ENCODE peak calls at places on chromosomes 13 and 19, in nine cellular contexts. X is Caco-2, J is upper lobe of right lung, D is brain microvascular endothelial cell, O is IMR-90, Q is body of pancreas, V is AG09309, F is fibroblast of lung, I is omental fat pad. S is an unnamed sample.

GRCh38 chr19:1312732-1313694 is 27.3 kb downstream of the EFNA2 start:
- DNase-seq in X (peak), J (no peak), D (peak), O (peak), Q (no peak), V (no peak), F (peak), I (no peak), S (peak)

GRCh38 chr13:25286308-25286968 is 850 bp downstream of the MTMR6 start:
- DNase-seq in X (peak), J (no peak), D (peak), O (peak), Q (peak), V (no peak), F (peak), I (no peak), S (peak)

GRCh38 chr19:16308081-16308480 is 16.5 kb upstream of the KLF2 start:
- DNase-seq in X (no peak), J (no peak), D (no peak), O (no peak), Q (no peak), V (no peak), F (no peak), I (no peak), S (no peak)

GRCh38 chr19:4647676-4648644 is 8.6 kb downstream of the TNFAIP8L1 start:
- DNase-seq in X (no peak), J (no peak), D (peak), O (no peak), Q (peak), V (no peak), F (no peak), I (no peak), S (no peak)

GRCh38 chr13:97058896-97059295 is 64.6 kb upstream of the OXGR1 start:
- DNase-seq in X (no peak), J (no peak), D (peak), O (no peak), Q (no peak), V (no peak), F (peak), I (no peak), S (no peak)

GRCh38 chr13:49113526-49114286 is 106.4 kb upstream of the MLNR start:
- DNase-seq in X (no peak), J (no peak), D (no peak), O (peak), Q (no peak), V (peak), F (peak), I (no peak), S (peak)

GRCh38 chr13:91693466-91693865 is 295.0 kb downstream of the GPC5 start:
- DNase-seq in X (no peak), J (no peak), D (no peak), O (no peak), Q (no peak), V (no peak), F (no peak), I (no peak), S (no peak)

GRCh38 chr19:49422407-49423277 is 599 bp downstream of the PTH2 start:
- DNase-seq in X (peak), J (no peak), D (no peak), O (peak), Q (peak), V (no peak), F (peak), I (no peak), S (no peak)

GRCh38 chr19:12064266-12065099 is at the start of gene ZNF844:
- DNase-seq in X (peak), J (peak), D (peak), O (peak), Q (peak), V (peak), F (peak), I (peak), S (peak)

GRCh38 chr13:60629158-60629557 is 232.1 kb downstream of the TDRD3 start:
- DNase-seq in X (no peak), J (no peak), D (no peak), O (no peak), Q (no peak), V (no peak), F (no peak), I (no peak), S (no peak)

GRCh38 chr19:31342926-31343325 is 6.3 kb downstream of the TSHZ3 start:
- DNase-seq in X (no peak), J (no peak), D (no peak), O (no peak), Q (no peak), V (no peak), F (no peak), I (no peak), S (no peak)

GRCh38 chr19:54390942-54391577 is 24.2 kb upstream of the TTYH1 start:
- DNase-seq in X (peak), J (no peak), D (peak), O (peak), Q (peak), V (peak), F (peak), I (no peak), S (peak)

GRCh38 chr19:35843676-35844481 is 8.4 kb downstream of the NPHS1 start:
- DNase-seq in X (peak), J (no peak), D (no peak), O (no peak), Q (peak), V (no peak), F (no peak), I (no peak), S (peak)

GRCh38 chr13:74134226-74134776 is at the start of gene KLF12:
- DNase-seq in X (peak), J (peak), D (peak), O (peak), Q (peak), V (peak), F (peak), I (peak), S (peak)

GRCh38 chr13:103539265-103539664 is 473.0 kb upstream of the SLC10A2 start:
- DNase-seq in X (no peak), J (peak), D (no peak), O (no peak), Q (no peak), V (no peak), F (no peak), I (no peak), S (no peak)

GRCh38 chr13:90293793-90294361 is 1053.6 kb upstream of the MIR17HG start:
- DNase-seq in X (no peak), J (no peak), D (no peak), O (no peak), Q (no peak), V (no peak), F (no peak), I (no peak), S (no peak)

GRCh38 chr13:96984061-96984508 is 10.2 kb downstream of the OXGR1 start:
- DNase-seq in X (peak), J (peak), D (no peak), O (no peak), Q (peak), V (no peak), F (no peak), I (no peak), S (peak)

GRCh38 chr19:54154603-54155345 is 4.7 kb downstream of the LENG1 start:
- DNase-seq in X (no peak), J (no peak), D (no peak), O (no peak), Q (no peak), V (no peak), F (no peak), I (no peak), S (no peak)

GRCh38 chr19:33866696-33867095 is 70.0 kb downstream of the KCTD15 start:
- DNase-seq in X (no peak), J (no peak), D (no peak), O (no peak), Q (no peak), V (no peak), F (no peak), I (no peak), S (no peak)

GRCh38 chr13:38767506-38768265 is 80.8 kb downstream of the FREM2 start:
- DNase-seq in X (no peak), J (no peak), D (no peak), O (no peak), Q (no peak), V (no peak), F (no peak), I (no peak), S (no peak)

GRCh38 chr19:43462887-43463380 is 2.5 kb downstream of the LYPD3 start:
- DNase-seq in X (no peak), J (no peak), D (no peak), O (no peak), Q (no peak), V (no peak), F (no peak), I (no peak), S (no peak)

DNA sequence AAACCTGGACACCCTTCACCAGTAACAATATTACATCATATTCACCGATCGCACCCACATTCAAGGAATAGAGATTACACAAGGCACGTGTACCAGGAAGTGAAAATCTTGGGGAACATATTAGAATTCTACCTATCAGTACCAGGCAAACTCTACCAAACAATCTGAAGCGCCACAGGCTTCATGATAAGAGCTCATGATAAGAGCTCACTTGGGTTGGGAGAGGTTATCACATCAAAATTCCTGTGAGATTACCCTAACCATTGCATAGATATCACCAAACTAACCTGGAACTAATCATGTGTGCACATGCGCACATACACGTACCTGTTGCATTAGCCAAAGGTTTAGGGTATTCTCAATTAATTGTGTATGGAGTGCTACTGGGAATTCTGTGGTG is 1861.3 kb downstream of the PCDH9 start:
- DNase-seq in X (no peak), J (no peak), D (no peak), O (no peak), Q (no peak), V (no peak), F (no peak), I (no peak), S (no peak)
- TF ChIP-seq CTCF in X (no peak), J (no peak), D (no peak), O (no peak), Q (no peak), V (no peak), F (no peak), I (no peak), S (no peak)

DNA sequence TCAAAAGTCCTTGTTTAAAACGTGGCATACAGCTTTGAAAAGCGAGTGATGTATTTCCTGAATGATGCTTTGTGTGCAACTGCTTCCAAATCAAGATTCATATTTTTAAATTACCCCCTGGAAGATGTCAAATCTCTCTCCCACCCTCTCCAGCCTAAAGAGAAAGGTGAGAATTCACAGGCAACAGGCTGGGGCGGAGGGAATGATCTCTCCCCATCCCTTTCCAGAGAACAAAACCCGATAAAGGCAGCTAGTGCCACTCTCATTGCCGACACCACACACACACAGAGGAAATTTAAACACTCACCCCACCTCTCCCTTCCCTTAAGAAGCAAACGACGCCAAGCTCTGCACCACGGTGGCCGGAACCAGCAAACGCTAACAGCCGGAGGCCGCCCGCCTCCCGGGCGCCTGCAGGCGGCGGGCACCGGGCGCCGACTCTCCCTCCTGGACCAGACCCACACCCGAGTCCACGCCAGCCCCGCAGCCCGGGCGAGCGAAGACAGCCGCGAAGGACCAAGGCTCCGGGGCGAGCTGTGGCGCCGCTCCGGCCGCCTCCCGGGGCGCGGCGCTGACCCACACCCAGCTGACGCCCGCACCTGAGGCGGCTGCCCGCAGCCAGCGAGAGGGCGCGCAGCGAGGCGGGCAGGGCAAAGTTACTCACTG is 485 bp downstream of the LNX2 start:
- DNase-seq in X (no peak), J (no peak), D (peak), O (peak), Q (no peak), V (no peak), F (peak), I (no peak), S (no peak)
- TF ChIP-seq CTCF in X (peak), J (peak), D (peak), O (peak), Q (peak), V (peak), F (peak), I (no peak), S (peak)

GRCh38 chr19:14136509-14137281 is at the start of gene ASF1B:
- DNase-seq in X (peak), J (peak), D (peak), O (peak), Q (peak), V (peak), F (peak), I (peak), S (peak)
- TF ChIP-seq CTCF in X (peak), J (peak), D (peak), O (peak), Q (peak), V (peak), F (peak), I (peak), S (peak)

DNA sequence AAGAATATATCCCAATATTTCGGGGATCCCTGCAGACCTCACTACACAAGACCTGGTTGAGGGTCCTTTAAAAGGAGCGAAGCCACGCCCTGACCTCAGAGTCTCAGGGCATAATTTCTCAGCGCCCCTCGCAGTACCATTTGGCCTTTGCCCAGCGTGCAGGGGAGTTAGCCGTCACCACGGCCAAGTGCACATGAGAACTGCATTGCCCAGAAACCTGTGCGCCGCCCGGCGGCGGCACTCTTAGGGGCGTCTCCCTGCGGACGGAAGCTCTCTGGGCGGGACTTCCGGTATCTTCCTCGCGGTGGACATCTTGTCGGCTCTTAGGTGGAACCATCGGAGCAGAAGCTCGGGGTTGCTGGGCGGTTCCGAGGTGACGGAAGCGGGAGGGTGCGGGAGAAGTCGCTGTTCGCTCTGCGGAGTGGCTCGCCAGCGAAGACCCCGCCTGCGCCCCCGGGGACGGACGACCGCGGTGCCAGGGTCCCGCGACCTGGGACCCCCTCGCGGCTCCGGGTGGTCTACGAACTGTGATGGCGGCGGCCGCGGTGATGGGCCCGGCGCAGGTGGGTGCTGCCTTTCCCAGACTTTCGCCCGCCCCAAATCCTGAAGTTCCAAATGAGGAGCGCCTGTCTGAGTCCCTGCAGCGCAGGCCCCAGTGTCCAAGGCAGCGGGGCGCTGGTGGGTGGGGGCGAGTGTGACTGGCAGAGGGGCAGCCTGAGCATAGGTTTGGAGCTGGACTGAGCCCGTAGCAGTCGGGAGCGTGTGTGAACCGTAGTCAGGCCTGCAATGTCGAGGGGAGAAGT is at the start of gene ZNF134:
- DNase-seq in X (peak), J (peak), D (peak), O (peak), Q (peak), V (peak), F (peak), I (peak), S (peak)
- TF ChIP-seq CTCF in X (peak), J (peak), D (peak), O (peak), Q (no peak), V (peak), F (peak), I (no peak), S (no peak)

GRCh38 chr13:47069133-47069532 is 172.3 kb upstream of the HTR2A start:
- DNase-seq in X (no peak), J (no peak), D (no peak), O (no peak), Q (no peak), V (no peak), F (no peak), I (no peak), S (no peak)
- TF ChIP-seq CTCF in X (no peak), J (no peak), D (no peak), O (no peak), Q (no peak), V (no peak), F (no peak), I (no peak), S (no peak)